ENCODE peak calls at places on chromosome 19, in four cellular contexts. A is fibroblast of pulmonary artery, K is stomach, T is BE2C. N is an unnamed sample.

GRCh38 chr19:11191273-11191755 is 6.0 kb downstream of the KANK2 start:
- DNase-seq in A (peak), K (peak), T (peak), N (no peak)

GRCh38 chr19:29045708-29046107 is 167.2 kb downstream of the UQCRFS1 start:
- DNase-seq in A (no peak), K (no peak), T (no peak), N (no peak)

GRCh38 chr19:29567366-29567915 is 38.6 kb upstream of the POP4 start:
- DNase-seq in A (no peak), K (no peak), T (no peak), N (no peak)

GRCh38 chr19:39996218-39996810 is 546 bp upstream of the ZNF546 start:
- DNase-seq in A (peak), K (no peak), T (peak), N (peak)

GRCh38 chr19:19443283-19443682 is 37.8 kb downstream of the GATAD2A start:
- DNase-seq in A (no peak), K (no peak), T (no peak), N (no peak)

GRCh38 chr19:43124360-43124759 is 41.9 kb upstream of the PSG2 start:
- DNase-seq in A (no peak), K (no peak), T (no peak), N (no peak)

GRCh38 chr19:41807176-41807575 is 10.8 kb downstream of the CEACAM3 start:
- DNase-seq in A (no peak), K (no peak), T (no peak), N (no peak)

GRCh38 chr19:5615756-5616327 is 6.7 kb downstream of the SAFB2 start:
- DNase-seq in A (no peak), K (no peak), T (no peak), N (no peak)

GRCh38 chr19:5369962-5370367 is 29.4 kb upstream of the PTPRS start:
- DNase-seq in A (peak), K (peak), T (peak), N (no peak)

GRCh38 chr19:30207357-30207756 is 164.8 kb upstream of the ZNF536 start:
- DNase-seq in A (no peak), K (no peak), T (no peak), N (no peak)

GRCh38 chr19:7870571-7871279 is 3.5 kb downstream of the PRR36 start:
- DNase-seq in A (peak), K (peak), T (peak), N (no peak)

GRCh38 chr19:33505168-33505567 is 16.4 kb downstream of the PEPD start:
- DNase-seq in A (no peak), K (no peak), T (peak), N (no peak)

GRCh38 chr19:7480222-7480974 is 8.4 kb downstream of the PEX11G start:
- DNase-seq in A (no peak), K (no peak), T (no peak), N (no peak)

GRCh38 chr19:53977991-53978731 is 13.3 kb upstream of the CACNG6 start:
- DNase-seq in A (peak), K (no peak), T (no peak), N (no peak)

GRCh38 chr19:55111238-55111831 is 6.1 kb downstream of the PPP1R12C start:
- DNase-seq in A (no peak), K (no peak), T (no peak), N (no peak)

GRCh38 chr19:55109527-55110291 is 7.7 kb downstream of the PPP1R12C start:
- DNase-seq in A (no peak), K (no peak), T (no peak), N (no peak)

GRCh38 chr19:55103190-55103589 is 14.2 kb downstream of the PPP1R12C start:
- DNase-seq in A (no peak), K (no peak), T (no peak), N (no peak)

GRCh38 chr19:55105237-55105636 is 12.2 kb downstream of the PPP1R12C start:
- DNase-seq in A (no peak), K (no peak), T (no peak), N (no peak)

GRCh38 chr19:55106591-55106990 is 10.8 kb downstream of the PPP1R12C start:
- DNase-seq in A (no peak), K (no peak), T (no peak), N (no peak)
- H3K4me3 ChIP-seq in A (no peak), K (no peak), T (no peak), N (no peak)

GRCh38 chr19:12200020-12200419 is 37.1 kb downstream of the ZNF136 start:
- DNase-seq in A (no peak), K (no peak), T (no peak), N (no peak)

GRCh38 chr19:12205296-12205695 is 42.4 kb downstream of the ZNF136 start:
- DNase-seq in A (no peak), K (no peak), T (no peak), N (no peak)

GRCh38 chr19:12208221-12208620 is 45.3 kb downstream of the ZNF136 start:
- DNase-seq in A (peak), K (no peak), T (no peak), N (no peak)

GRCh38 chr19:12198136-12198535 is 35.2 kb downstream of the ZNF136 start:
- DNase-seq in A (no peak), K (no peak), T (no peak), N (no peak)

DNA sequence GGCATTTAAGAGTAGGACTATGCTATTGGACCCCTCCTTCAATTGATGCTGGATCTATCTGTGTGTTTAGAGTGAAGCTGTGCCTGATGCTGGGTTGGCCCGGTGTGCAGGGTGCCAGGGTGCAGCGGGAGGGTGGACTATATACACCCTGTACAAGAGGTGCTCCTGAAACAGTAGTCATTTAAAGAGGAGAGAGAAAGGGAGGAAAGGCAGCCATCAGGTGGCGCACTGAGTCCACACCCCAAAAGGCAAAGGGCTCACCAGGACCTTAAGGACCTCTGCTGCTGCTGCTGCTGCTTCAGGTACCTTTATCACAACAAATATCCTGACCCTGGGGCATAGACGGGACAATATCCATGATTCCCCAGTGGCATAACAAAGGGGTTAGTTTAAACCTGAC is 39.4 kb downstream of the ZNF136 start:
- DNase-seq in A (no peak), K (peak), T (no peak), N (no peak)
- TF ChIP-seq CTCF in A (no peak), K (peak), T (peak), N (no peak)

GRCh38 chr19:18202759-18203407 is 959 bp downstream of the RAB3A start:
- DNase-seq in A (no peak), K (no peak), T (peak), N (no peak)

GRCh38 chr19:18203408-18203862 is 407 bp downstream of the RAB3A start:
- DNase-seq in A (no peak), K (no peak), T (peak), N (no peak)

GRCh38 chr19:18204394-18205179 is 745 bp upstream of the RAB3A start:
- DNase-seq in A (no peak), K (peak), T (peak), N (no peak)

GRCh38 chr19:18205180-18205915 is 1.5 kb upstream of the RAB3A start:
- DNase-seq in A (peak), K (peak), T (peak), N (no peak)

GRCh38 chr19:18203863-18204393 is at the start of gene RAB3A:
- DNase-seq in A (peak), K (peak), T (peak), N (peak)
- H3K4me3 ChIP-seq in A (peak), K (peak), T (peak), N (peak)

DNA sequence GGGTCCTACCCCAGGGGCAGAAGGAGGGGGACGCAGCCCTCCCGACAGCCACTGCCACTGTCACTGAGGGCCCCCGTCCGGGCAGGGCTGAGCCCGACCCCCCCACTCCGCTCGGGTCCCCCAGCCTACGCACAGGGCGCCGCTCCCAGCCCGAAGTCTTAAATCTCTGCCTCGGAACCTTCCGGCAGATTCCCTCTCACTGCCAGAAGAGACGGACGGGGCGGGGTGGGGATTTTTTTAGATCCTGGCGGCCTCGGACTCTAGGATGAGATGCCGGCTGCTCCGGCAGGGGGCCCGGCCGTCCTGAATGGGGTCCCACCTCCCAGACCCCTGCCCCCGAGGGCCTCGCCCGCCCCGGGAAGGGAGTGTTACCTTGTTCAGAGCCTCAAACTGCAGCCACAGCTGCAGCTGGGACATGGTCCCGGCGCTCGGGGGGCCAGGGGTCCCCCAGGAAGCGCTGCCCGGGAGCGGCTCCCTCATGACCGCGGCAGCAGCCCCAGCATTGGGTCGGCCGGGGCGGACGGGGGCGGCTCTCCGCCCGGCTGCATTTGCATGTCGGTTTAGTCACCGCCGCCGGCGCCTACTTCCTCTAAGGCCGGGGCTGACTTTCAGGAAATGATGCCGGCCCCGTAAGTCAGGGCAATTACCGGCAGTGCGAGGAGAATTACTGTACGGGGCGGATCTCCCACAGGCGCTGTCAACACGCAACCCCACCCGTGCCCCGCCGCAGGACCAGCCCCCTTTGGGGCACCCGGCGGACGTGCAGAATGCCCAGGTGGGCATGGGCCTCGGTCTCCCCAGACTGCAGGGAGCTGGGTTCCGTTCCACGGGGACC is 28.1 kb downstream of the GPX4 start:
- DNase-seq in A (peak), K (peak), T (peak), N (peak)
- TF ChIP-seq CTCF in A (peak), K (no peak), T (no peak), N (no peak)

GRCh38 chr19:2561221-2561620 is 85.3 kb downstream of the GADD45B start:
- DNase-seq in A (no peak), K (no peak), T (no peak), N (no peak)
- H3K4me3 ChIP-seq in A (no peak), K (no peak), T (no peak), N (no peak)

DNA sequence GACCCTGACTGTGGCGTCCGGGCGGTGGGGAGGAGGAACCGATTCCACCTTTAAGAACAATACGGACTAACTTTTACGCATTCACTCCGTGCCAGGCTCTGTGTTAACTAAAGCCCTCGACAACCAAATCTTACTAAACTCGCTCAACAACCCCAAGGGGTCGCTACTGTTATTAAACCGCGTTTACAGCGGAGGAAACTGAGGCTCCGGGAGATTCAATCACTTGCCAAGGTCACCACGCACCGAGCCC is 1.2 kb downstream of the SAMD1 start:
- DNase-seq in A (peak), K (no peak), T (no peak), N (no peak)
- TF ChIP-seq CTCF in A (no peak), K (no peak), T (peak), N (peak)

GRCh38 chr19:12825259-12826131 is 8.9 kb downstream of the RTBDN start:
- DNase-seq in A (no peak), K (peak), T (peak), N (no peak)
- H3K4me3 ChIP-seq in A (no peak), K (no peak), T (peak), N (no peak)

DNA sequence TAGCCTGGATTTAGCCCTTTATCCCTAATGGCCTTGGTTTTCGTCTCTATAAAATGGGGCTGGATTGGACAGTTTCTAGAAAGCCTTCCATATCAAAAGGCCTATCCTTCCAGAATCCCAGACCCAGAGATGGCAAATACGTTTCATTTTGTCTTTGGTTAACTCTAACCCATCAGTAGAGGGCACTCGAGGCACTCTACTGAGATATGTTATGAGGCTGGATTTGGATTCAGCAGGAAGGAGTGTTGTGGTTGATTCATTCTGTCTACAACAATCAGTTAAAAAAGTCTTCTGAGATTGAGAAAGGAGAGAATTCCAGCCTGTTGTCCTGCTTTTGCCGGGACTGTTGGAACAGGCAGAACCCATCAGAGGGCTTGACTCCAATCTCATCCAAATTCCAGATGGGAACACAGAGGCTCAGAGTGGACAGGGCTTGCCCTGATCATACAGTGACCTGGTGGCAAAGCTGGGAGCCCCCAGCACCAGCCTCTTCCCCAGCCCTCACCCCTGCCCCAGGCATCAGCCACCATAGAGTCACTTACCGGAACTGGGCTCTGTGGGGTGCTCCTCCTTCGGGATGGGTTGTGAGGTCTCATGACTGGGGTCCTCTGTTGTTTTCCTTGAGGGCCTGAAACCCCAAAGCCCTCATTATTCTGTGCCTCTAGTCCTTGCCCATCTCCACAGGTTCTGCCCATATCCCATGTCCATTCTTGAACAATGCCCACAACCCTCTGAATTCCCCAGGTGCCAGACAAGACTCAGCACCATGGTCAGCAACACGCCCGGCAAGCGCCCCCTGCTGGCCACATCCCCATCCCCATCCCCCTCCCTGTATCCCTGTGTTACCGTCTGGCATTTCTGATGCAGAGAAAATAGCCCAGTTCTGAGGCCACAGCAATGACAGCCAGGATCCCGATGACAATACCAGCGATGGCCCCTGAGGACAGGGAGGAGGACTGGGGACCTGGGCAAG is 12.3 kb upstream of the ZNF180 start:
- DNase-seq in A (peak), K (no peak), T (peak), N (peak)
- TF ChIP-seq CTCF in A (peak), K (no peak), T (peak), N (peak)

DNA sequence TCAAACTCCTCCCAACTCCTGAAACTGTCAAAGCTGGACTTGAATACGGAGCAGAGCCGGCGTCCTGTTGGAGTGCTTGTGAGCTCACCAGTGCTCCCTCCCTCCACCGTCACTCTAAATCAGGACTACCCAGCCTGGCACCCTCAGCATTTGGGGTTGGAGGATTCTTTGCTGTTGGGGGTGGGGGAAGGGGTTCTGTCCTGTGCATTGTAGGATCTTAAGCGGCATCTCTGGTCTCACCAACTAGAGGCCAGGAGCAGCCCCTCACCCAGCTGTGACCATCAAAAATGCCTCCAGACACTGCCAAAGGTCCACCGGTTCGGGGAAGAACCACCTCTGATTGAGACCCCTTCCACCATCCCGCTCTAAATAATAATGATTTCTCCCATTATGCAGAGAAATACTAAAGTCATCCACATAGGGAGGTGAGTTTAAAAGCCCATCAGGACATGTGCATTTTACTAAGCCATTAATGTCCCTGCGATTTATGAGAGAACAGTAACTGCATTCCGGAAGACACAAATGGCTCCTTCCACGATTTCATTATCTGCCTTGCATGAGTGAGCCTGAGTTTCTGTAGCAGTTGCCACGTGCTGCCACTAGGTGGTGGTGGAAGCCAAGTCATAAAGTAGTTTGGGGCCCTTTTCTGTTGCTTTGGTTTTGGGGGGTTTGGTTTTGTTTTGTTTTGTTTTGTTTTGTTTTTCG is 16.1 kb upstream of the USP29 start:
- DNase-seq in A (peak), K (peak), T (peak), N (no peak)
- H3K4me3 ChIP-seq in A (no peak), K (no peak), T (no peak), N (no peak)

N was measured in kidney epithelial cell.